ENCODE peak calls at places on chromosomes 13 and 19, in four cellular contexts. I is dorsolateral prefrontal cortex, D is testis, S is IMR-90. K is an unnamed sample.
A peak's percentile ranks its signal among the peaks of the same experiment; 100 is the strongest.

GRCh38 chr13:109152311-109152820 is 523.0 kb downstream of the MYO16 start:
- DNase-seq in I (no peak), D (no peak), S (no peak), K (no peak)

GRCh38 chr13:28268800-28269223 is 130.5 kb downstream of the PAN3 start:
- DNase-seq in I (no peak), D (no peak), S (no peak), K (no peak)

GRCh38 chr19:13983213-13983889 is 22.8 kb downstream of the RFX1 start:
- DNase-seq in I (no peak), D (no peak), S (no peak), K (no peak)

GRCh38 chr13:98171806-98172569 is 5.1 kb downstream of the RNF113B start:
- DNase-seq in I (peak; percentile 42), D (peak; percentile 49), S (peak; percentile 32), K (peak; percentile 59)

GRCh38 chr19:10078329-10078728 is 7.8 kb upstream of the SHFL start:
- DNase-seq in I (no peak), D (no peak), S (no peak), K (no peak)

GRCh38 chr13:32538234-32538620 is 368 bp downstream of the N4BP2L2 start:
- DNase-seq in I (peak; percentile 29), D (no peak), S (peak; percentile 62), K (no peak)

GRCh38 chr19:21569497-21569870 is 64.1 kb downstream of the ZNF429 start:
- DNase-seq in I (peak; percentile 56), D (no peak), S (no peak), K (no peak)

GRCh38 chr13:23433171-23434153 is at the start of gene SACS:
- DNase-seq in I (peak; percentile 46), D (peak; percentile 60), S (peak; percentile 52), K (peak; percentile 65)

GRCh38 chr13:94251801-94252200 is 227.7 kb downstream of the DCT start:
- DNase-seq in I (no peak), D (peak; percentile 39), S (peak; percentile 26), K (peak; percentile 67)

GRCh38 chr13:33229446-33230177 is 55.9 kb downstream of the STARD13 start:
- DNase-seq in I (peak; percentile 51), D (no peak), S (no peak), K (peak; percentile 32)

GRCh38 chr19:47848871-47849473 is 10.1 kb upstream of the TPRX2 start:
- DNase-seq in I (no peak), D (peak; percentile 35), S (no peak), K (no peak)

GRCh38 chr19:38155453-38155852 is 68.6 kb downstream of the DPF1 start:
- DNase-seq in I (peak; percentile 60), D (no peak), S (peak; percentile 58), K (no peak)

GRCh38 chr13:99357149-99357596 is 50.0 kb upstream of the GPR183 start:
- DNase-seq in I (no peak), D (no peak), S (peak; percentile 91), K (peak; percentile 82)

GRCh38 chr13:29771247-29771646 is 79.2 kb downstream of the UBL3 start:
- DNase-seq in I (no peak), D (no peak), S (peak; percentile 49), K (peak; percentile 54)

GRCh38 chr19:13398780-13399726 is 107.2 kb downstream of the CACNA1A start:
- DNase-seq in I (no peak), D (no peak), S (peak; percentile 93), K (peak; percentile 93)

GRCh38 chr19:9060559-9061340 is 26.1 kb upstream of the OR1M1 start:
- DNase-seq in I (no peak), D (no peak), S (no peak), K (no peak)

GRCh38 chr13:46489586-46490023 is 63.4 kb upstream of the LRCH1 start:
- DNase-seq in I (no peak), D (no peak), S (peak; percentile 67), K (peak; percentile 86)

GRCh38 chr19:55460670-55461258 is 678 bp downstream of the ISOC2 start:
- DNase-seq in I (no peak), D (peak; percentile 95), S (peak; percentile 74), K (peak; percentile 66)

GRCh38 chr19:3389876-3390361 is 23.5 kb downstream of the NFIC start:
- DNase-seq in I (no peak), D (no peak), S (peak; percentile 39), K (peak; percentile 37)

GRCh38 chr19:45446295-45446694 is 21.5 kb upstream of the FOSB start:
- DNase-seq in I (no peak), D (no peak), S (peak; percentile 52), K (peak; percentile 53)

GRCh38 chr19:12791345-12792047 is at the start of gene JUNB:
- DNase-seq in I (peak; percentile 96), D (peak; percentile 96), S (peak; percentile 96), K (peak; percentile 98)

GRCh38 chr13:28159057-28159456 is 20.7 kb downstream of the PAN3 start:
- DNase-seq in I (no peak), D (no peak), S (no peak), K (no peak)

GRCh38 chr19:29663861-29664752 is 1.2 kb upstream of the PLEKHF1 start:
- DNase-seq in I (no peak), D (no peak), S (peak; percentile 33), K (peak; percentile 36)

GRCh38 chr13:40190656-40191100 is 475.8 kb downstream of the FOXO1 start:
- DNase-seq in I (peak; percentile 86), D (peak; percentile 45), S (peak; percentile 12), K (peak; percentile 80)

GRCh38 chr19:17737690-17738153 is 13.6 kb upstream of the FCHO1 start:
- DNase-seq in I (no peak), D (no peak), S (peak; percentile 37), K (peak; percentile 21)

GRCh38 chr19:39927524-39928356 is 6.7 kb downstream of the FCGBP start:
- DNase-seq in I (no peak), D (no peak), S (no peak), K (no peak)

GRCh38 chr19:45716314-45717130 is 14.2 kb downstream of the FBXO46 start:
- DNase-seq in I (peak; percentile 32), D (peak; percentile 43), S (no peak), K (peak; percentile 35)

GRCh38 chr13:68666774-68667397 is 1436.8 kb upstream of the PCDH9 start:
- DNase-seq in I (no peak), D (no peak), S (no peak), K (no peak)

GRCh38 chr13:100789481-100789880 is 114.9 kb upstream of the TMTC4 start:
- DNase-seq in I (peak; percentile 73), D (no peak), S (no peak), K (peak; percentile 41)

GRCh38 chr19:11964858-11965645 is at the start of gene ZNF763:
- DNase-seq in I (peak; percentile 96), D (peak; percentile 98), S (peak; percentile 75), K (peak; percentile 61)

DNA sequence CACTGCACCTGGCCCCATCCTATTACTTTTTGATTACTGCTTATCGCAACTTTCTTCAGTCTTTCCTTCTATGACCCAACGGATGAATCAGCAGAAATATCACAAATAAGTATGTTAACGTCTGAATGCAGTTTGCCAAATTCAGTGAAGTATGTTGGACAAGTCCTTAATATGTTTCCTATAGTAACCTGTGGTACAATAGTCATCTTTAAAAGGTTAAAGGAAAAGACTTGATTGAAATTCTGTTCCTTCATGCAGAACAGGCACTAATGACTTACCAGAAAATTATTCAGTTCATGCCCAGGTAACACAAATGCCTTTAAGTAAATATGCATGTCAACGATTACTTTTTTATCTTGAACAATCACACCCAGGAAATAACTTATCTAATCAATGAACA is 242.6 kb downstream of the KCTD12 start:
- DNase-seq in I (no peak), D (no peak), S (no peak), K (no peak)
- H3K4me3 ChIP-seq in I (no peak overlapping the region), D (no peak overlapping the region), S (no peak overlapping the region), K (no peak overlapping the region)

GRCh38 chr19:43305642-43306041 is 36.3 kb upstream of the PSG9 start:
- DNase-seq in I (no peak), D (no peak), S (no peak), K (no peak)
- TF ChIP-seq CTCF in I (no peak), D (no peak), S (no peak), K (no peak)

GRCh38 chr19:52557231-52557995 is 12.7 kb upstream of the ZNF701 start:
- DNase-seq in I (no peak), D (no peak), S (no peak), K (no peak)
- H3K4me3 ChIP-seq in I (no peak overlapping the region), D (no peak overlapping the region), S (no peak overlapping the region), K (no peak overlapping the region)

GRCh38 chr13:86792153-86792651 is 879.0 kb upstream of the SLITRK5 start:
- DNase-seq in I (no peak), D (peak; percentile 61), S (no peak), K (no peak)
- TF ChIP-seq CTCF in I (no peak), D (no peak), S (no peak), K (no peak)